ENCODE peak calls at places on chromosomes 12 and 14, in four cellular contexts. One of them, this sample, is unnamed.

GRCh38 chr12:17928708-17929366 is 161.2 kb downstream of the RERGL start:
- DNase-seq in HEK293T: no peak
- DNase-seq in H9: no peak
- DNase-seq in effector CD4-positive, alpha-beta T cell: no peak
- DNase-seq in this sample: no peak

GRCh38 chr12:105278043-105278697 is 42.2 kb upstream of the APPL2 start:
- DNase-seq in HEK293T: peak
- DNase-seq in H9: no peak
- DNase-seq in effector CD4-positive, alpha-beta T cell: no peak
- DNase-seq in this sample: peak

GRCh38 chr14:34425095-34425851 is 36.8 kb downstream of the SPTSSA start:
- DNase-seq in HEK293T: no peak
- DNase-seq in H9: no peak
- DNase-seq in effector CD4-positive, alpha-beta T cell: no peak
- DNase-seq in this sample: no peak

GRCh38 chr12:103751171-103751570 is 89.9 kb downstream of the NT5DC3 start:
- DNase-seq in HEK293T: peak
- DNase-seq in H9: no peak
- DNase-seq in effector CD4-positive, alpha-beta T cell: no peak
- DNase-seq in this sample: no peak

GRCh38 chr14:50060871-50061663 is 55.3 kb downstream of the VCPKMT start:
- DNase-seq in HEK293T: peak
- DNase-seq in H9: no peak
- DNase-seq in effector CD4-positive, alpha-beta T cell: no peak
- DNase-seq in this sample: peak

GRCh38 chr14:52060080-52060479 is 8.8 kb downstream of the NID2 start:
- DNase-seq in HEK293T: no peak
- DNase-seq in H9: no peak
- DNase-seq in effector CD4-positive, alpha-beta T cell: no peak
- DNase-seq in this sample: no peak

GRCh38 chr14:70555890-70556289 is 21.1 kb upstream of the ADAM20 start:
- DNase-seq in HEK293T: no peak
- DNase-seq in H9: peak
- DNase-seq in effector CD4-positive, alpha-beta T cell: no peak
- DNase-seq in this sample: no peak

GRCh38 chr12:120692524-120693033 is 5.6 kb downstream of the MLEC start:
- DNase-seq in HEK293T: no peak
- DNase-seq in H9: no peak
- DNase-seq in effector CD4-positive, alpha-beta T cell: no peak
- DNase-seq in this sample: no peak

GRCh38 chr12:123912415-123913385 is 59.9 kb downstream of the CCDC92 start:
- DNase-seq in HEK293T: no peak
- DNase-seq in H9: no peak
- DNase-seq in effector CD4-positive, alpha-beta T cell: no peak
- DNase-seq in this sample: peak

GRCh38 chr12:68792952-68793351 is 15.0 kb upstream of the MDM2 start:
- DNase-seq in HEK293T: peak
- DNase-seq in H9: peak
- DNase-seq in effector CD4-positive, alpha-beta T cell: no peak
- DNase-seq in this sample: peak